ENCODE peak calls at places on chromosomes 6 and 20, in four cellular contexts. C, A, V and I are unnamed samples.

GRCh38 chr20:11553603-11554002 is 364.1 kb upstream of the BTBD3 start:
- DNase-seq in C (no peak), V (no peak), A (peak), I (no peak)

GRCh38 chr6:626236-626635 is 30.7 kb downstream of the HUS1B start:
- DNase-seq in A (no peak), V (no peak), C (no peak), I (peak)

GRCh38 chr20:41631826-41632225 is 13.6 kb upstream of the CHD6 start:
- DNase-seq in V (no peak), C (no peak), A (peak), I (no peak)

GRCh38 chr6:7589221-7589620 is 777 bp upstream of the SNRNP48 start:
- DNase-seq in C (no peak), V (no peak), A (no peak), I (no peak)

GRCh38 chr6:106886922-106887797 is 87.4 kb downstream of the CD24 start:
- DNase-seq in A (no peak), C (no peak), V (peak), I (no peak)

GRCh38 chr6:22057962-22058361 is 238.9 kb downstream of the PRL start:
- DNase-seq in A (no peak), V (no peak), C (no peak), I (no peak)

GRCh38 chr6:148548065-148548748 is 198.6 kb upstream of the UST start:
- DNase-seq in A (peak), V (no peak), C (no peak), I (peak)

GRCh38 chr6:136791296-136792065 is 796 bp downstream of the MAP3K5 start:
- DNase-seq in A (peak), V (peak), C (no peak), I (peak)

GRCh38 chr20:43102394-43102793 is 87.3 kb downstream of the PTPRT start:
- DNase-seq in C (no peak), V (peak), A (no peak), I (no peak)

GRCh38 chr20:21496452-21496851 is 17.4 kb downstream of the NKX2-2 start:
- DNase-seq in C (no peak), A (peak), V (no peak), I (no peak)

GRCh38 chr6:41622210-41622990 is 15.9 kb upstream of the MDFI start:
- DNase-seq in C (no peak), V (no peak), A (no peak), I (peak)

DNA sequence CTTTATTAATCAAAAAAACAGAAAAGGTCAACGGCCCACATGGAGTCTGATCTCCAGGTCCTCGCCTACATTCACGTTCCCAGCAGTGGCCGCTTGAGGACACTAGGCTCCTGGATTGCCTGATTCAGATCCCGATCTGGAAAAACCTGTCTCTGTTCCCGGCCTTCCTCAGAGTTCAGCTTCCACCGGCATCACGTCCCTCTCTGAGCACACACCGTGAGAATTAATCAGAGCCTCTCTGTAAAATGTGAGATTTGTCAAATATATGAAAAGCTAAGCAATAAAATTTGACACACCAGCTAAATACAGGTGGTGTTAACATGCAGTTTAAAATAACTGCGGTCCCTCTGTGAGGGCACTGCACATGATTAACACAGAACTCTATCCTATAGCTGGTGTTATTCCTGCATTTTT is 122.8 kb upstream of the COL21A1 start:
- DNase-seq in C (peak), A (peak), V (peak), I (peak)
- TF ChIP-seq CTCF in C (peak), A (peak), V (peak), I (peak)

GRCh38 chr6:16721977-16722376 is 39.3 kb downstream of the ATXN1 start:
- DNase-seq in C (no peak), V (no peak), A (no peak), I (no peak)
- H3K4me3 ChIP-seq in C (no peak), V (no peak), A (no peak), I (no peak)

DNA sequence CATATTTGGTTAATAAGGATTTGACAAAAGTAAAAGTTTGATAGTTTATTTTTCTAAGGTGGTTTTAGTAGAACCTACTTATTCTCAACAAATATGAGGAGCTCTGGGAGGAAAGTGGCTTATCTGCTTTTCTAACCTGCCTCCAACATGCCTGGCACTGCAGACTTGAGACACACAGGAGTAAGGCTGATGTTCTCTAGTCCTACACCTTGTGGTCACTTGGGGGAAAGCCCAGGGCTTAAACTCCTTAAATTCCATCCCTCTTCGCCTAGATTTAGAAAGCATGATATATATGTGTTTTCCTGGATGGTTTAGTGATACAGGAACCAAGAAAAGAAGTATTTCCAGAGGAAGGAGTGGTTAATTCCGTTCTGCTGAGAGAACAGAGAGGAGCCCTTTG is 39.9 kb upstream of the SAMD5 start:
- DNase-seq in A (no peak), C (no peak), V (peak), I (no peak)
- TF ChIP-seq CTCF in A (no peak), C (peak), V (peak), I (no peak)

DNA sequence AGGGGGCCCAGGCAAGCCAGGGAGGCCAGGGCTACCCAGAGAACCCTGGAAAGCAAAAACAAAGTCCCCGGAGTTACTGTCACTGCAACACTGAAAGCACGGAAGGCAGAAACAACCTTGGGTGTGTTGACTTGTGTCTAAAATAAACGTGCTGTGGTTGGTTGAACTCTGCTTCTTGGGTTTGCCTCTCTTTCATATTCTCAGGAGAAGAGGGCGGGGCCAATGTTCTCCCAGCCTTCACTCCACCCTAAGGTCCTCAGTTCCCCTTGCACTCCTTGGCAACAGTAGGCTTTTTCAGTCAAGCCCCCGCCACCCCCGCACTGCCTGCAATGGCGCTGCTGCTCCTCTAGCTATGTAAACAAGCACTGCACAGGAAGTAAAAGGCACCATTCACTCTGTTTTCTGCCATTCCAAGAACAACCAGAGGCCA is 60.9 kb downstream of the COL9A1 start:
- DNase-seq in A (no peak), C (no peak), V (no peak), I (no peak)
- H3K4me3 ChIP-seq in A (no peak), C (no peak), V (no peak), I (no peak)

DNA sequence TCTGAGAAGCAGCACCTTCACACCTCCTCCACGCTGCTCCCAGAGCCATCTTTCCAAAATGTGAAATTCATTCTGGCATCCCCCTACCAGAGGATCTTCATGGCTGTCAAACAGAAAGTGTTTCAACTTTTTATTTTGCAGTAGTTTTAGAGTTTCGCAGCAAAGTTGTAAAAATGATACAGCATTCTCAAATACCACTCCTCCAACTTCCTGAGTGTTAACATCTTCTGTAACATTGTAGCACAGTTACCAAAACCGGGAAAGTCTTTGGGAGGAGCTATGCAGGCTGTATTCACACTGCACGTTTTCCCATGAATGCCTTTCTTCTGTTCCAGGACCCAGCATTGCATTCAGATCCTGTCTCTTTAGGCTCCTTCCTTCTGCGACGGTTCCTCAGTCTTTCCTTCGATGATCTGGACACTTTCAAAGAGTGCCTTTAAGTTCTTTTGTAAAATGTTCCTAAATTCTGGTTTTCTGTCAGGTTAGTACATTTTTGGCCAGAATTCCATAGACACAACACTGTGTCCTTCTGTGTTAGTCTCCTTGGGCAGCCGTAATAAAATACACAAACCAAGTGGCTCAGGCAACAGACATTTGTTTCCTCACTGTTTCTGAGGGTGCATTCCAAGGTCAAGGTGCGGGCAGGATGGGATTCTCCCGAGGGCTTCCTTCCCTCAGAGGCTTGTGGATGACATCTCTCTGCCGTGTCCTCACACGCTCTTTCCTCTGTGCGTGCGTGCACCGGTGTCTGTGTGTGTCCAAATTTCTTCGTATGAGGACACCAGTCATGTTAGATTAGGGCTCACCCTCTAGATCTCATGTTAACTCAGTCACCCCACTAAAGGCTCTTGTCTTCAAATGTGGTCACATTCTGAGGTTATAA is 30.3 kb downstream of the CDYL start:
- DNase-seq in C (no peak), A (no peak), V (no peak), I (no peak)
- TF ChIP-seq CTCF in C (no peak), A (no peak), V (no peak), I (no peak)

DNA sequence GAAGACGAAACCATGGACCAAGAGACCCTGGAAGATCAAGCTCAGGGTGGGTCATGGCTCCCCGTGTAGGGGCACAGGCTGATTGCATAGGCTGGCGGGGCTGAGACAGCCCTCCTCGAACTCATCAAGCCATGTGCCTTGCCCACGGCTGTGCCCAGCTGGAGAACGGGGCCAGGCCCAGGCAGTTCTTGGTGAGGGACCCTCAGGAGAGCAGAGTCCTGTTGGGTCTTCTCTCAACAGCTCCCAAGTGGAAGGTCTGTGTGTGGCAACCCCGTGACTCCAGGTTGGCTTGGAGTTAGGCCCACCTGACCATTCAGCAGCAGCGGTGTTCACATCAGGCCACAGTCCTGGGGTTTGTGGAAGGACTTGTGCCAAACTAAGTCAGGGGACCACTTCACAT is 276.5 kb downstream of the QKI start:
- DNase-seq in A (no peak), V (no peak), C (no peak), I (no peak)
- H3K4me3 ChIP-seq in A (no peak), V (no peak), C (no peak), I (no peak)